ENCODE peak calls at places on chromosomes 6 and 20, in nine cellular contexts. V, Q, N, E, K, U, W, G and C are unnamed samples.
A peak's percentile ranks its signal among the peaks of the same experiment; 100 is the strongest.

GRCh38 chr6:170008386-170008785 is 257.0 kb downstream of the ERMARD start:
- DNase-seq in W (no peak), N (no peak), G (no peak), V (no peak), Q (no peak), U (no peak), K (no peak), E (no peak), C (no peak)

GRCh38 chr6:143236151-143236788 is 175.6 kb downstream of the AIG1 start:
- DNase-seq in V (peak; percentile 50), N (peak; percentile 72), W (no peak), E (no peak), Q (no peak), K (no peak), U (no peak), G (no peak), C (no peak)

GRCh38 chr20:47453167-47453782 is 48.4 kb upstream of the NCOA3 start:
- DNase-seq in V (peak; percentile 96), N (peak; percentile 95), W (no peak), K (peak; percentile 100), Q (no peak), U (peak; percentile 66), G (peak; percentile 56), E (peak; percentile 45), C (no peak)

GRCh38 chr20:62603907-62604785 is 38.2 kb upstream of the SLCO4A1 start:
- DNase-seq in N (no peak), E (no peak), W (no peak), U (no peak), Q (no peak), K (no peak), V (no peak), G (no peak), C (no peak)

GRCh38 chr6:158649289-158650143 is at the start of gene SYTL3:
- DNase-seq in U (peak; percentile 84), W (peak; percentile 76), V (peak; percentile 78), E (peak; percentile 74), K (no peak), N (no peak), Q (peak; percentile 43), G (peak; percentile 85), C (no peak)

GRCh38 chr6:44399991-44400390 is 12.5 kb downstream of the CDC5L start:
- DNase-seq in W (no peak), K (no peak), U (no peak), E (no peak), Q (no peak), G (no peak), V (no peak), N (no peak), C (no peak)

GRCh38 chr6:54053893-54054391 is 57.3 kb upstream of the MLIP start:
- DNase-seq in E (no peak), V (peak; percentile 77), U (no peak), G (no peak), Q (no peak), N (peak; percentile 64), K (peak; percentile 73), W (peak; percentile 57), C (no peak)

GRCh38 chr20:49999329-49999728 is 16.5 kb downstream of the SNAI1 start:
- DNase-seq in N (no peak), K (no peak), W (no peak), Q (no peak), U (no peak), G (peak; percentile 37), V (no peak), E (no peak), C (no peak)

GRCh38 chr20:805713-806112 is 27.8 kb upstream of the FAM110A start:
- DNase-seq in V (peak; percentile 8), W (no peak), N (no peak), U (no peak), G (no peak), K (no peak), Q (no peak), E (no peak), C (no peak)

GRCh38 chr6:158963020-158963808 is 36.8 kb downstream of the RSPH3 start:
- DNase-seq in K (no peak), U (no peak), Q (no peak), N (no peak), W (no peak), E (no peak), V (no peak), G (no peak), C (no peak)

GRCh38 chr6:170137176-170137891 is 153.5 kb downstream of the DLL1 start:
- DNase-seq in W (no peak), G (no peak), N (peak; percentile 11), E (no peak), K (no peak), Q (peak; percentile 41), U (peak; percentile 4), V (peak; percentile 10), C (peak; percentile 43)

GRCh38 chr6:64750910-64751309 is 956.1 kb downstream of the EYS start:
- DNase-seq in N (no peak), U (no peak), V (no peak), K (no peak), W (no peak), E (no peak), G (no peak), Q (no peak), C (no peak)

GRCh38 chr6:150243620-150244314 is 100.9 kb downstream of the PPP1R14C start:
- DNase-seq in E (no peak), N (no peak), K (no peak), Q (no peak), V (peak; percentile 56), W (no peak), G (no peak), U (no peak), C (no peak)

GRCh38 chr6:137661601-137662000 is 167.4 kb upstream of the OLIG3 start:
- DNase-seq in G (peak; percentile 41), E (peak; percentile 46), V (peak; percentile 18), K (no peak), W (no peak), Q (peak; percentile 22), N (peak; percentile 28), U (peak; percentile 57), C (no peak)

GRCh38 chr20:57592263-57593092 is 27.7 kb downstream of the ZBP1 start:
- DNase-seq in V (no peak), Q (no peak), G (no peak), U (no peak), E (no peak), W (no peak), K (no peak), N (no peak), C (no peak)

GRCh38 chr6:89784838-89785237 is 34.8 kb downstream of the MDN1 start:
- DNase-seq in W (no peak), U (no peak), Q (no peak), K (no peak), N (no peak), V (no peak), G (no peak), E (no peak), C (no peak)

GRCh38 chr6:28393912-28394662 is 5.5 kb downstream of the ZSCAN12 start:
- DNase-seq in Q (no peak), V (no peak), N (no peak), E (no peak), K (no peak), G (no peak), U (no peak), W (no peak), C (no peak)

GRCh38 chr6:158688860-158689259 is 39.0 kb downstream of the SYTL3 start:
- DNase-seq in E (no peak), G (no peak), W (no peak), V (peak; percentile 47), N (no peak), K (peak; percentile 28), U (no peak), Q (no peak), C (no peak)

GRCh38 chr20:6055161-6055783 is 1.4 kb upstream of the LRRN4 start:
- DNase-seq in G (no peak), W (no peak), N (no peak), Q (no peak), U (no peak), V (no peak), K (no peak), E (no peak), C (no peak)

GRCh38 chr20:4951299-4951698 is 50.0 kb downstream of the SLC23A2 start:
- DNase-seq in G (no peak), E (no peak), K (peak; percentile 49), Q (peak; percentile 24), N (peak; percentile 74), W (no peak), V (peak; percentile 71), U (no peak), C (no peak)

GRCh38 chr6:50047026-50047425 is 2.7 kb downstream of the DEFB112 start:
- DNase-seq in Q (no peak), W (no peak), E (no peak), U (no peak), K (no peak), G (no peak), N (no peak), V (no peak), C (no peak)

GRCh38 chr6:149941583-149942460 is at the start of gene ULBP2:
- DNase-seq in G (peak; percentile 83), K (peak; percentile 85), W (peak; percentile 83), E (peak; percentile 71), V (peak; percentile 98), Q (peak; percentile 94), U (peak; percentile 93), N (peak; percentile 97), C (peak; percentile 80)

GRCh38 chr6:44527191-44527960 is 139.9 kb downstream of the CDC5L start:
- DNase-seq in G (peak; percentile 4), N (no peak), V (no peak), E (no peak), U (no peak), Q (no peak), K (no peak), W (no peak), C (no peak)

GRCh38 chr6:97068211-97068610 is 143.7 kb downstream of the KLHL32 start:
- DNase-seq in Q (no peak), K (no peak), E (no peak), V (peak; percentile 23), G (no peak), W (no peak), U (no peak), N (peak; percentile 10), C (no peak)

GRCh38 chr6:152957796-152958195 is 25.0 kb downstream of the FBXO5 start:
- DNase-seq in N (no peak), U (no peak), G (no peak), K (no peak), W (no peak), E (no peak), V (no peak), Q (no peak), C (no peak)

GRCh38 chr6:48474764-48475674 is 364.0 kb upstream of the PTCHD4 start:
- DNase-seq in K (no peak), Q (peak; percentile 11), E (no peak), G (no peak), N (no peak), V (no peak), W (no peak), U (no peak), C (no peak)

GRCh38 chr6:154703094-154703493 is 30.1 kb upstream of the SCAF8 start:
- DNase-seq in V (no peak), U (no peak), G (no peak), W (no peak), K (no peak), Q (no peak), N (no peak), E (no peak), C (no peak)

GRCh38 chr6:169997187-169997929 is 245.9 kb downstream of the ERMARD start:
- DNase-seq in W (no peak), E (no peak), V (no peak), G (no peak), K (no peak), N (no peak), U (no peak), Q (no peak), C (no peak)

GRCh38 chr20:37348643-37349516 is 2.9 kb downstream of the SRC start:
- DNase-seq in N (no peak), K (no peak), G (no peak), V (no peak), Q (no peak), U (no peak), W (no peak), E (no peak), C (no peak)

GRCh38 chr6:167470101-167470835 is 145.4 kb downstream of the TTLL2 start:
- DNase-seq in W (no peak), N (no peak), G (no peak), E (no peak), V (no peak), Q (no peak), U (no peak), K (no peak), C (no peak)

GRCh38 chr6:102137859-102138258 is 744.4 kb downstream of the GRIK2 start:
- DNase-seq in U (no peak), V (no peak), W (no peak), E (no peak), N (no peak), Q (no peak), G (no peak), K (no peak), C (no peak)